ENCODE peak calls at places on chromosomes 7 and 10, in four cellular contexts. I is activated effector memory CD4-positive, alpha-beta T cell treated with anti-CD3 and anti-CD28 coated beads, Interleukin-2, amount 50 U/mL, for 16 hours; X is pons; G is amygdala. L is an unnamed sample.

GRCh38 chr10:75108684-75109458 is 2.6 kb upstream of the SAMD8 start:
- DNase-seq in I (no peak), X (no peak), G (no peak), L (no peak)

GRCh38 chr7:17991866-17992648 is 35.6 kb downstream of the PRPS1L1 start:
- DNase-seq in X (no peak), I (no peak), G (no peak), L (no peak)

GRCh38 chr10:74882427-74882826 is 56.0 kb downstream of the KAT6B start:
- DNase-seq in X (no peak), G (no peak), I (no peak), L (no peak)

GRCh38 chr10:110837418-110838120 is 34.2 kb upstream of the PDCD4 start:
- DNase-seq in X (no peak), G (no peak), I (no peak), L (no peak)

GRCh38 chr7:23254051-23254681 is 7.6 kb downstream of the GPNMB start:
- DNase-seq in I (no peak), X (no peak), G (no peak), L (no peak)

GRCh38 chr10:132146941-132147915 is 39.5 kb upstream of the DPYSL4 start:
- DNase-seq in I (peak; percentile 58), X (no peak), G (no peak), L (no peak)

GRCh38 chr7:17370901-17371550 is 72.6 kb downstream of the AHR start:
- DNase-seq in X (no peak), G (no peak), I (no peak), L (no peak)

GRCh38 chr10:117534321-117535044 is 8.1 kb upstream of the EMX2 start:
- DNase-seq in I (no peak), G (no peak), X (no peak), L (no peak)

GRCh38 chr7:141221007-141221612 is 147.2 kb downstream of the TMEM178B start:
- DNase-seq in I (no peak), G (no peak), X (no peak), L (no peak)

GRCh38 chr10:124614003-124614659 is 130.0 kb downstream of the FAM53B start:
- DNase-seq in X (no peak), I (peak; percentile 79), G (no peak), L (no peak)

GRCh38 chr10:78524941-78525340 is 491.3 kb downstream of the RPS24 start:
- DNase-seq in X (no peak), G (no peak), I (no peak), L (no peak)

GRCh38 chr7:150945853-150946825 is 32.0 kb downstream of the KCNH2 start:
- DNase-seq in X (peak; percentile 29), I (peak; percentile 56), G (peak; percentile 39), L (no peak)

GRCh38 chr10:6301482-6302083 is 98.9 kb downstream of the PFKFB3 start:
- DNase-seq in I (no peak), X (no peak), G (no peak), L (no peak)

GRCh38 chr7:123460616-123461015 is 73.8 kb downstream of the IQUB start:
- DNase-seq in X (no peak), I (no peak), G (no peak), L (no peak)

GRCh38 chr7:157479326-157479725 is 142.5 kb downstream of the DNAJB6 start:
- DNase-seq in I (peak; percentile 56), X (no peak), G (no peak), L (no peak)

GRCh38 chr7:128921866-128922440 is 11.4 kb upstream of the KCP start:
- DNase-seq in X (no peak), I (peak; percentile 53), G (no peak), L (no peak)

GRCh38 chr7:77481615-77482014 is 55.5 kb upstream of the PTPN12 start:
- DNase-seq in I (no peak), G (no peak), X (no peak), L (no peak)

GRCh38 chr7:69947998-69948397 is 349.7 kb downstream of the AUTS2 start:
- DNase-seq in I (no peak), G (no peak), X (no peak), L (no peak)

GRCh38 chr7:82699773-82700186 is 256.2 kb upstream of the CACNA2D1 start:
- DNase-seq in I (no peak), G (no peak), X (no peak), L (no peak)

GRCh38 chr10:62733654-62734293 is 70.7 kb upstream of the ADO start:
- DNase-seq in X (no peak), I (no peak), G (no peak), L (no peak)

GRCh38 chr7:123622660-123623386 is 21.2 kb downstream of the ASB15 start:
- DNase-seq in G (no peak), X (no peak), I (no peak), L (no peak)

GRCh38 chr7:13282377-13282980 is 595.0 kb downstream of the ARL4A start:
- DNase-seq in G (no peak), X (peak; percentile 61), I (no peak), L (peak; percentile 11)

GRCh38 chr7:55343002-55343781 is 21.9 kb upstream of the LANCL2 start:
- DNase-seq in G (no peak), X (no peak), I (no peak), L (no peak)

GRCh38 chr10:44859546-44860285 is 51.4 kb upstream of the TMEM72 start:
- DNase-seq in X (no peak), G (no peak), I (no peak), L (no peak)

GRCh38 chr10:7545256-7545655 is 121.5 kb downstream of the ITIH5 start:
- DNase-seq in I (no peak), X (no peak), G (no peak), L (no peak)

GRCh38 chr7:20365486-20365885 is 34.8 kb downstream of the ITGB8 start:
- DNase-seq in X (no peak), I (no peak), G (no peak), L (no peak)

GRCh38 chr10:24723788-24724380 is at the start of gene ARHGAP21:
- DNase-seq in X (peak; percentile 84), I (peak; percentile 80), G (peak; percentile 83), L (no peak)

GRCh38 chr10:6924166-6924565 is 344.1 kb upstream of the PRKCQ start:
- DNase-seq in G (no peak), I (no peak), X (peak; percentile 54), L (no peak)

GRCh38 chr7:142104550-142105527 is 6.7 kb upstream of the MGAM2 start:
- DNase-seq in X (peak; percentile 25), G (no peak), I (no peak), L (peak; percentile 84)